ENCODE peak calls at places on chromosomes 11 and 22, in seven cellular contexts. J is H9, D is neuronal stem cell, Y is trophoblast cell, R is H1, W is mesenchymal stem cell, L is IMR-90. Q is an unnamed sample.

GRCh38 chr11:7636350-7636749 is 37.0 kb downstream of the CYB5R2 start:
- DNase-seq in J (no peak), D (no peak), Y (no peak), R (no peak), W (no peak), L (no peak), Q (no peak)

GRCh38 chr11:92811341-92811740 is 158.1 kb upstream of the MTNR1B start:
- DNase-seq in J (no peak), D (no peak), Y (peak), R (no peak), W (no peak), L (no peak), Q (no peak)

GRCh38 chr11:113373306-113373705 is 14.3 kb upstream of the ANKK1 start:
- DNase-seq in J (no peak), D (no peak), Y (no peak), R (no peak), W (peak), L (peak), Q (no peak)

GRCh38 chr22:33896801-33897620 is 23.3 kb downstream of the LARGE1 start:
- DNase-seq in J (peak), D (no peak), Y (no peak), R (peak), W (peak), L (peak), Q (peak)

GRCh38 chr22:37370306-37370979 is 56.8 kb downstream of the ELFN2 start:
- DNase-seq in J (no peak), D (no peak), Y (no peak), R (no peak), W (no peak), L (no peak), Q (no peak)

GRCh38 chr11:121520243-121521144 is 67.7 kb upstream of the SORL1-AS1 start:
- DNase-seq in J (no peak), D (no peak), Y (no peak), R (no peak), W (peak), L (peak), Q (no peak)

GRCh38 chr11:60016881-60017280 is at the start of gene OOSP4B:
- DNase-seq in J (no peak), D (no peak), Y (no peak), R (no peak), W (no peak), L (no peak), Q (no peak)

GRCh38 chr22:27377901-27378300 is 423.7 kb downstream of the MN1 start:
- DNase-seq in J (no peak), D (no peak), Y (no peak), R (no peak), W (peak), L (no peak), Q (no peak)

GRCh38 chr22:38298312-38299000 is 18.8 kb downstream of the CSNK1E start:
- DNase-seq in J (peak), D (no peak), Y (peak), R (no peak), W (peak), L (peak), Q (peak)

GRCh38 chr11:133842053-133842452 is 3.3 kb downstream of the SPATA19 start:
- DNase-seq in J (no peak), D (no peak), Y (no peak), R (no peak), W (no peak), L (no peak), Q (peak)

GRCh38 chr22:28241637-28242290 is 322.7 kb upstream of the PITPNB start:
- DNase-seq in J (no peak), D (no peak), Y (no peak), R (no peak), W (no peak), L (no peak), Q (no peak)

GRCh38 chr11:134231958-134232674 is 7.6 kb downstream of the VPS26B start:
- DNase-seq in J (peak), D (no peak), Y (peak), R (no peak), W (no peak), L (no peak), Q (no peak)

GRCh38 chr22:43094551-43094950 is 5.4 kb upstream of the TTLL1 start:
- DNase-seq in J (no peak), D (no peak), Y (peak), R (no peak), W (no peak), L (no peak), Q (no peak)

GRCh38 chr11:41848349-41848748 is 388.9 kb upstream of the LRRC4C start:
- DNase-seq in J (no peak), D (no peak), Y (no peak), R (no peak), W (no peak), L (no peak), Q (no peak)

GRCh38 chr11:93526691-93527583 is 16.3 kb downstream of the SMCO4 start:
- DNase-seq in J (no peak), D (no peak), Y (no peak), R (no peak), W (no peak), L (no peak), Q (no peak)

GRCh38 chr11:26947904-26948639 is 45.8 kb upstream of the FIBIN start:
- DNase-seq in J (no peak), D (no peak), Y (peak), R (no peak), W (peak), L (peak), Q (no peak)

GRCh38 chr22:40044870-40045834 is 50.4 kb downstream of the FAM83F start:
- DNase-seq in J (peak), D (peak), Y (no peak), R (no peak), W (peak), L (peak), Q (peak)

GRCh38 chr11:18394928-18395734 is 768 bp downstream of the LDHA start:
- DNase-seq in J (peak), D (peak), Y (no peak), R (no peak), W (peak), L (peak), Q (peak)

GRCh38 chr11:90241414-90241813 is 18.6 kb upstream of the CHORDC1 start:
- DNase-seq in J (no peak), D (no peak), Y (no peak), R (no peak), W (no peak), L (no peak), Q (no peak)

GRCh38 chr22:36055376-36056310 is 27.0 kb upstream of the RBFOX2 start:
- DNase-seq in J (no peak), D (no peak), Y (no peak), R (no peak), W (no peak), L (peak), Q (no peak)

GRCh38 chr11:3984896-3985295 is 109.7 kb upstream of the RRM1 start:
- DNase-seq in J (peak), D (peak), Y (no peak), R (peak), W (peak), L (peak), Q (peak)

DNA sequence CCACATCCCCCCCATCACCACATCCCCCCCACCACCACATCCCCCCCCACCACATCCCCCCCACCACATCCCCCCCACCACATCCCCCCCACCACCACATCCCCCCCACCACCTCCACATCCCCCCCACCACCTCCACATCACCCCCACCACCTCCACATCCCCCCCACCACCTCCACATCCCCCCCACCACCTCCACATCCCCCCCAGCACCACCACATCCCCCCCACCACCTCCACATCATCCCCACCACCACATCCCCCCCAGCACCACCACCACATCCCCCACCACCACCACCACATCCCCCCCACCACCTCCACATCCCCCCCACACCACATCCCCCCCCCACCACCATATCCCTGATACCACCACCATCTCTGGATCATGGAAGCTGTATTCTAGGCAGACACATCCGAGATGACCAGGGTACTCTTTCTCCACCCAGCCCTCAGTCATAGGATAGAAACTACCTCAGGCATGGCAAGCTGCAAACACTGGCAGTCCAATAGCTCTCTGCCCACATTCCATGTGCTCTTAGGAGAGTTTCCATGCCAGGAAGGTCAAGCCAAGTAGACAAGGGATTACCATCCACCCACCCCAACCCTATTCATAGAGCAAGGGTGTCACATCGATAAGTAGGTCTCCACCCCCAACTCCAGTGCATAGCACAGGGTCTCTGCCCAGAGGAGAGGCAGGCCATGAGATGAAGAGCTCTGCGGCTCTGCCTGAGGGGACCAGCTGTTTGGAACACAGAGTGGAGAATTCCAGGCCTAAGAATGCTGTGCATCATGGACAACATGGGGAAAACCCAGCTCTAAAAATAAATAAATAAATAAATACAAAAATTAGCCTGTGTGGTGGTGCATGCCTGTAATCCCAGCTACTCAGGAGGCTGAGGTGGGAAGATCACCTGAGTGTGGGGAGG is 33.0 kb upstream of the TEAD1 start:
- DNase-seq in J (no peak), D (no peak), Y (no peak), R (no peak), W (peak), L (no peak), Q (no peak)
- H2AK5ac ChIP-seq in J (no peak), D (no peak), Y (no peak), R (no peak), W (no peak), L (peak), Q (no peak)

DNA sequence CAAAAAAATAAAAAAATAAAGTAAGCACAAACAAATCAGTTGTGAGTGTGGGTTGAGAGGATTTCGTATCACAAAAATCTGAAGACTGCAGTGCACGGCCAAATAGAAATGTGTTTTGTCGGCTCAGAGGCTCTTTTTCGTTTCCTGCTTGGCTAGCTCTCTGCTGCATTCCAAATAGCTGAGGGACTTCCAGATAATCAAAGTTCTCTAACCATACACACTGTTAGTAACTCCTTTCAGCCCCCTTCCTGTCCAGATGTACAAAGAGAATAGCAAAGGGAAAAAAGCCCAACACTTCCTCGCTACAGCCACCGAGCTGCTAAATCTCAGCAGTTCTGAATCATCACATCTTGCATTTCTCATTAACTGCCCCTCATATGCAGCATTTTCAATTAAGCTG is 203.2 kb downstream of the TENM4 start:
- DNase-seq in J (no peak), D (no peak), Y (no peak), R (no peak), W (peak), L (peak), Q (no peak)
- H2AK5ac ChIP-seq in J (no peak), D (no peak), Y (no peak), R (no peak), W (no peak), L (no peak), Q (no peak)

GRCh38 chr11:74462631-74463030 is 4.7 kb downstream of the KCNE3 start:
- DNase-seq in J (no peak), D (no peak), Y (no peak), R (no peak), W (no peak), L (no peak), Q (no peak)

GRCh38 chr11:74459584-74459983 is 7.8 kb downstream of the KCNE3 start:
- DNase-seq in J (no peak), D (no peak), Y (no peak), R (no peak), W (no peak), L (no peak), Q (no peak)

GRCh38 chr11:74460481-74461154 is 6.7 kb downstream of the KCNE3 start:
- DNase-seq in J (no peak), D (no peak), Y (no peak), R (no peak), W (no peak), L (peak), Q (no peak)

GRCh38 chr11:74462009-74462408 is 5.3 kb downstream of the KCNE3 start:
- DNase-seq in J (no peak), D (no peak), Y (peak), R (no peak), W (peak), L (no peak), Q (peak)

DNA sequence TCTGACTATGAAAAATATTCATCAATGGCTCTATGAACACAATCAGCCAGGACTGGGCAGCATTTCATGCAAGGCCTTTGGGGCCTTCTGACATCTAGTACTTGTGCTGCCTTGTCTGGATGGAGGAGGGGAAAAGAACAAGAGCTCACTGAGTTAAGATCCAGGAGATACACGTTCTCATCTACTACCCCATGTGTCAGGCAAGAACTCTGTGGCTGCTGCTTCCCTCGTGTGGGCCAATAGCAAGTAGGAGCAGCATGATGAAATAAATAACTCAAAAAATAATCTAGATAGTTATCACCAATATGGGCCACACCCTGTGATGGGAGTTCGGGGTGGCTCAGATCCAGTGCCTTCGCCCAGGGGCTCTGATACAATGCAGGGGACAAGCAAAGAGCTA is 7.3 kb downstream of the KCNE3 start:
- DNase-seq in J (no peak), D (no peak), Y (no peak), R (no peak), W (no peak), L (no peak), Q (no peak)
- H2AK5ac ChIP-seq in J (no peak), D (no peak), Y (no peak), R (no peak), W (no peak), L (no peak), Q (no peak)

GRCh38 chr11:96481806-96482592 is 92.2 kb downstream of the JRKL start:
- DNase-seq in J (no peak), D (no peak), Y (no peak), R (no peak), W (no peak), L (no peak), Q (no peak)

GRCh38 chr11:96483550-96483949 is 93.7 kb downstream of the JRKL start:
- DNase-seq in J (no peak), D (no peak), Y (no peak), R (no peak), W (peak), L (no peak), Q (no peak)

GRCh38 chr11:96486890-96487633 is 97.2 kb downstream of the JRKL start:
- DNase-seq in J (peak), D (no peak), Y (no peak), R (no peak), W (peak), L (peak), Q (peak)

GRCh38 chr11:96481204-96481603 is 91.4 kb downstream of the JRKL start:
- DNase-seq in J (no peak), D (no peak), Y (no peak), R (no peak), W (peak), L (no peak), Q (no peak)

DNA sequence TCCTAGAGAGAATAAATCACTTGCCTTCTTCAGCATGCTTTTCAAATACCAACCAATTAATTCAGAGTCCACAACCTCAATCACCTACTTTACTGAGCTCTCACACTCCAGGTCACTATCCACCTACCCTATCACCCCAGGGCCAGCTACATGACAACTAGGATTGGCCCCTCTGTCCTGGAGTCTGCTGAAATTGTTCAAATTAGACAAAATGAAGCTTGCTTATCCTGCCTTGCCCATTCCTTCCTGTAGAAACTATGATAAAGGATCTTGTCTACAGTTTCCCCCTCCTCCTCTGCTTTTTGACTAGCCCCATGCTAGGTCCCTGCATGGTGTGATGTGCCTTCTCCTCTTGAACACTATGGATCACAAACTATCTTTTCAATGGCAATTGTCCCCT is 94.5 kb downstream of the JRKL start:
- DNase-seq in J (no peak), D (no peak), Y (no peak), R (no peak), W (no peak), L (no peak), Q (no peak)
- H2AK5ac ChIP-seq in J (no peak), D (no peak), Y (no peak), R (no peak), W (no peak), L (no peak), Q (no peak)

DNA sequence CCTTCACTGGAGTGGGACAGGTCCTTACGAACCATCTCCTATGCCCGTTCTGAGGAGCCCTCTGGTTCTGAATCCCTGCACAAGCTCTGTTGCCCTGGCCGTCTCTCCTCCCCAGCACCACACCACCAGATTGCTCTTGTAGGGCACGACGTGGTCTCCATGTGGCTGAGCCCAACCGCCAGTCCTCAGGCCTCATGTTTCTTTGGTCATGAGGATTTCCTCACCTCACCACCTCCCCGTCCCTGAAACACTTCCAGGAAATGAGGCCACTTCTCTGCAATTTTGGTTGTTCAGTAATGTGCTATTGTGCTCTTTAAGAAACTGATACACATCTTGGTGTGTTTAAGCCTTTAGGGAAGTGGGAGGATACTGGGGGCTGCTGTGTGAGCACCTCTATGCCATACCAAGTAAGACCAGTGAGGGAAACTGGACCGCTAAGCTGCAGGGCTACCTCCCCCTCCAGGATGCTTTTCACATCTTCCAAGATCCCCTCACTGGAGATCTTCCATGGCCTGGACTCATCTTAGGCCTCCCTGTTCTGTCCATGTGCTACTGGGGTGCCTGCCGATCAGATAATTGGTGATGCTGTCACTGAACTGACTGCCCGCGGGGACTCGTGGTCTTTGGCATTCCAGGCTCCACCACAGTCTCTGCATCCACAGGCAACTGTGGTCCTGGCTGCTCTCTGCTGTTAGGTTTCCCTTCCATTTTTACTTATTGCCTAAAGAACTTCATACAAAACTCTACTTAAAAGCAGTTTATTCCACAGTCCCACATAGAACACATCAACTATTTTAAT is 21.9 kb downstream of the DRICH1 start:
- DNase-seq in J (no peak), D (no peak), Y (no peak), R (no peak), W (no peak), L (no peak), Q (no peak)
- H2AK5ac ChIP-seq in J (no peak), D (no peak), Y (no peak), R (no peak), W (no peak), L (no peak), Q (no peak)

GRCh38 chr11:96341237-96342130 is 1.5 kb downstream of the MAML2 start:
- DNase-seq in J (peak), D (peak), Y (no peak), R (no peak), W (peak), L (peak), Q (no peak)

GRCh38 chr11:96339704-96340554 is 3.1 kb downstream of the MAML2 start:
- DNase-seq in J (no peak), D (no peak), Y (no peak), R (no peak), W (peak), L (peak), Q (no peak)

GRCh38 chr11:96340555-96340885 is 2.5 kb downstream of the MAML2 start:
- DNase-seq in J (no peak), D (no peak), Y (no peak), R (no peak), W (peak), L (peak), Q (no peak)

GRCh38 chr11:96342971-96343711 is at the start of gene MAML2:
- DNase-seq in J (peak), D (peak), Y (peak), R (peak), W (peak), L (peak), Q (peak)

GRCh38 chr11:96342131-96342970 is 644 bp downstream of the MAML2 start:
- DNase-seq in J (no peak), D (peak), Y (no peak), R (no peak), W (no peak), L (no peak), Q (no peak)
- H2AK5ac ChIP-seq in J (no peak), D (no peak), Y (peak), R (no peak), W (peak), L (peak), Q (no peak)

GRCh38 chr22:32202161-32202538 is 2.7 kb downstream of the RFPL2 start:
- DNase-seq in J (no peak), D (no peak), Y (no peak), R (no peak), W (no peak), L (no peak), Q (peak)
- H2AK5ac ChIP-seq in J (no peak), D (no peak), Y (no peak), R (no peak), W (no peak), L (no peak), Q (peak)